ENCODE peak calls at places on chromosomes 7 and 10, in nine cellular contexts. O is MM.1S, G is small intestine, T is PC-3, R is vagina, F is OCI-LY7, A is PC-9, Y is K562, E is body of pancreas. L is an unnamed sample.
A peak's percentile ranks its signal among the peaks of the same experiment; 100 is the strongest.

GRCh38 chr7:140654109-140654387 is 13.4 kb upstream of the DENND2A start:
- DNase-seq in O (no peak), G (no peak), T (no peak), R (no peak), F (no peak), A (no peak), Y (no peak), E (no peak), L (no peak)

GRCh38 chr7:130941322-130942210 is 207.6 kb upstream of the KLF14 start:
- DNase-seq in O (no peak), G (peak; percentile 81), T (peak; percentile 63), R (no peak), F (peak; percentile 37), A (no peak), Y (peak; percentile 81), E (peak; percentile 66), L (peak; percentile 68)

GRCh38 chr10:49512121-49512809 is 26.7 kb downstream of the ERCC6 start:
- DNase-seq in O (peak; percentile 15), G (peak; percentile 23), T (peak; percentile 72), R (no peak), F (peak; percentile 56), A (peak; percentile 11), Y (peak; percentile 44), E (no peak), L (peak; percentile 25)

GRCh38 chr7:121219031-121219430 is 109.8 kb upstream of the WNT16 start:
- DNase-seq in O (no peak), G (no peak), T (no peak), R (no peak), F (no peak), A (no peak), Y (no peak), E (no peak), L (no peak)

GRCh38 chr10:13945760-13946460 is 359.1 kb downstream of the PRPF18 start:
- DNase-seq in O (no peak), G (peak; percentile 5), T (no peak), R (no peak), F (no peak), A (peak; percentile 36), Y (no peak), E (no peak), L (no peak)

GRCh38 chr10:110379831-110380230 is 75.1 kb upstream of the SMNDC1 start:
- DNase-seq in O (no peak), G (no peak), T (no peak), R (no peak), F (no peak), A (no peak), Y (no peak), E (no peak), L (no peak)

GRCh38 chr7:80825499-80825898 is 93.4 kb downstream of the SEMA3C start:
- DNase-seq in O (peak; percentile 50), G (no peak), T (no peak), R (no peak), F (no peak), A (no peak), Y (no peak), E (no peak), L (no peak)

GRCh38 chr7:114048386-114049235 is 129.8 kb upstream of the PPP1R3A start:
- DNase-seq in O (peak; percentile 59), G (peak; percentile 67), T (peak; percentile 6), R (no peak), F (peak; percentile 10), A (no peak), Y (peak; percentile 13), E (no peak), L (peak; percentile 8)

GRCh38 chr10:20596065-20596760 is 300.9 kb downstream of the NEBL start:
- DNase-seq in O (no peak), G (no peak), T (no peak), R (no peak), F (no peak), A (no peak), Y (no peak), E (no peak), L (peak; percentile 1)

GRCh38 chr7:117816727-117817126 is 56.5 kb downstream of the CTTNBP2 start:
- DNase-seq in O (no peak), G (no peak), T (peak; percentile 31), R (no peak), F (no peak), A (no peak), Y (no peak), E (no peak), L (no peak)

GRCh38 chr7:90856317-90857072 is 260.4 kb downstream of the CDK14 start:
- DNase-seq in O (no peak), G (no peak), T (no peak), R (no peak), F (no peak), A (no peak), Y (no peak), E (no peak), L (no peak)

GRCh38 chr7:111796671-111797070 is 234.4 kb upstream of the IMMP2L start:
- DNase-seq in O (no peak), G (no peak), T (no peak), R (no peak), F (peak; percentile 30), A (no peak), Y (no peak), E (no peak), L (no peak)
- H3K9me3 ChIP-seq in O (no peaks in the 10 kb centered on the region), G (peaks cover 2% of the 10 kb centered on the region), T (peaks cover 28% of the 10 kb centered on the region), R (peaks cover 44% of the 10 kb centered on the region), F (peaks cover 14% of the 10 kb centered on the region), A (peaks cover 23% of the 10 kb centered on the region), Y (peaks cover 3% of the 10 kb centered on the region), E (peaks cover 49% of the 10 kb centered on the region), L (peaks cover 7% of the 10 kb centered on the region)

GRCh38 chr10:130484912-130485180 is 348.7 kb downstream of the GLRX3 start:
- DNase-seq in O (no peak), G (no peak), T (no peak), R (no peak), F (no peak), A (no peak), Y (no peak), E (no peak), L (no peak)

GRCh38 chr10:130484131-130484911 is 348.1 kb downstream of the GLRX3 start:
- DNase-seq in O (no peak), G (no peak), T (no peak), R (no peak), F (no peak), A (no peak), Y (no peak), E (no peak), L (no peak)

GRCh38 chr10:130485241-130485957 is 349.2 kb downstream of the GLRX3 start:
- DNase-seq in O (no peak), G (no peak), T (no peak), R (no peak), F (no peak), A (no peak), Y (no peak), E (no peak), L (no peak)

GRCh38 chr10:130487562-130487961 is 351.4 kb downstream of the GLRX3 start:
- DNase-seq in O (no peak), G (no peak), T (no peak), R (no peak), F (no peak), A (no peak), Y (no peak), E (no peak), L (no peak)

GRCh38 chr10:130485958-130486680 is 349.9 kb downstream of the GLRX3 start:
- DNase-seq in O (no peak), G (no peak), T (no peak), R (no peak), F (no peak), A (no peak), Y (no peak), E (no peak), L (no peak)
- H3K9me3 ChIP-seq in O (no peaks in the 10 kb centered on the region), G (no peaks in the 10 kb centered on the region), T (no peaks in the 10 kb centered on the region), R (no peaks in the 10 kb centered on the region), F (no peaks in the 10 kb centered on the region), A (no peaks in the 10 kb centered on the region), Y (no peaks in the 10 kb centered on the region), E (no peaks in the 10 kb centered on the region), L (no peaks in the 10 kb centered on the region)

GRCh38 chr7:53642361-53642760 is 606.9 kb downstream of the POM121L12 start:
- DNase-seq in O (no peak), G (no peak), T (no peak), R (no peak), F (no peak), A (no peak), Y (no peak), E (no peak), L (no peak)

GRCh38 chr7:53638517-53638916 is 603.1 kb downstream of the POM121L12 start:
- DNase-seq in O (peak; percentile 22), G (no peak), T (no peak), R (no peak), F (no peak), A (no peak), Y (no peak), E (no peak), L (no peak)
- H3K9me3 ChIP-seq in O (no peaks in the 10 kb centered on the region), G (no peaks in the 10 kb centered on the region), T (no peaks in the 10 kb centered on the region), R (no peaks in the 10 kb centered on the region), F (no peaks in the 10 kb centered on the region), A (no peaks in the 10 kb centered on the region), Y (no peaks in the 10 kb centered on the region), E (no peaks in the 10 kb centered on the region), L (no peaks in the 10 kb centered on the region)

GRCh38 chr10:35443858-35444257 is 107.5 kb downstream of the CCNY start:
- DNase-seq in O (no peak), G (no peak), T (no peak), R (no peak), F (no peak), A (no peak), Y (no peak), E (no peak), L (no peak)
- H3K9me3 ChIP-seq in O (no peaks in the 10 kb centered on the region), G (peaks cover 3% of the 10 kb centered on the region), T (peaks cover 63% of the 10 kb centered on the region), R (peaks cover 5% of the 10 kb centered on the region), F (peaks cover 28% of the 10 kb centered on the region), A (peaks cover 14% of the 10 kb centered on the region), Y (peaks cover 13% of the 10 kb centered on the region), E (peaks cover 15% of the 10 kb centered on the region), L (peaks cover 19% of the 10 kb centered on the region)

DNA sequence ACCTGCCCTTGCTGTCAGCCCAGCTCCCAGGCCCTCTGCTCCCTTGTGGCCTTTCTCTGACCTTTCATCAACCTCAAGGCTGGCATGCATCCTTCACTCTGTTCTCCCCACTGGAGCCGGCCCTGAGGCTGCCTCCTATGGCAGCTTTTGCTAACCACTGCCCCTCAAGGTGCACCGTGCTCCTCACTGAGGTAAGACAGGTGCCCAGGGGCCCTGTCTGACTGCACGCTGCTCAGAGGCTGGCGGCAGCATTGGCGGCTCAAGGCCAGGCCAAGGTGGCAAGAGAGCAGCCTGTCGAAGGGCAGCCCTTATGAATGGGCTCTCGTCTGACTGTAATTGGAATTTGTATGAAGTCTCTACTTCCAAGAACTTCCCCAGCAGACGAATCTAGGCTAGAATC is 172.6 kb downstream of the ZNF248 start:
- DNase-seq in O (no peak), G (no peak), T (no peak), R (no peak), F (no peak), A (no peak), Y (no peak), E (no peak), L (no peak)
- H3K9me3 ChIP-seq in O (no peaks in the 10 kb centered on the region), G (no peaks in the 10 kb centered on the region), T (no peaks in the 10 kb centered on the region), R (no peaks in the 10 kb centered on the region), F (no peaks in the 10 kb centered on the region), A (no peaks in the 10 kb centered on the region), Y (no peaks in the 10 kb centered on the region), E (no peaks in the 10 kb centered on the region), L (no peaks in the 10 kb centered on the region)

GRCh38 chr7:158192184-158192835 is 395.3 kb downstream of the PTPRN2 start:
- DNase-seq in O (no peak), G (no peak), T (no peak), R (no peak), F (no peak), A (no peak), Y (peak; percentile 4), E (no peak), L (no peak)
- H3K9me3 ChIP-seq in O (no peaks in the 10 kb centered on the region), G (no peaks in the 10 kb centered on the region), T (no peaks in the 10 kb centered on the region), R (no peaks in the 10 kb centered on the region), F (peaks cover 8% of the 10 kb centered on the region), A (peaks cover 3% of the 10 kb centered on the region), Y (no peaks in the 10 kb centered on the region), E (peaks cover 6% of the 10 kb centered on the region), L (no peaks in the 10 kb centered on the region)

GRCh38 chr7:158018061-158018796 is 569.4 kb downstream of the PTPRN2 start:
- DNase-seq in O (no peak), G (no peak), T (no peak), R (no peak), F (no peak), A (no peak), Y (no peak), E (no peak), L (no peak)
- H3K9me3 ChIP-seq in O (no peaks in the 10 kb centered on the region), G (no peaks in the 10 kb centered on the region), T (no peaks in the 10 kb centered on the region), R (no peaks in the 10 kb centered on the region), F (no peaks in the 10 kb centered on the region), A (no peaks in the 10 kb centered on the region), Y (no peaks in the 10 kb centered on the region), E (no peaks in the 10 kb centered on the region), L (no peaks in the 10 kb centered on the region)

L was measured in MG63.